ENCODE peak calls at places on chromosome 19, in ten cellular contexts. J is PC-3, L is GM23338, A is OCI-LY7, X is GM23248, N is MM.1S, W is HCT116, P is hepatocyte, I is PC-9, O is SK-N-SH. G is an unnamed sample.

GRCh38 chr19:16571689-16572331 is 405 bp downstream of the SLC35E1 start:
- DNase-seq in J (peak; percentile 31), L (peak; percentile 57), A (peak; percentile 62), X (peak; percentile 66), N (peak; percentile 55), W (no peak), P (peak; percentile 55), I (no peak), O (no peak), G (peak; percentile 69)

GRCh38 chr19:12952488-12953455 is 4.3 kb downstream of the GADD45GIP1 start:
- DNase-seq in J (peak; percentile 60), L (no peak), A (no peak), X (peak; percentile 94), N (no peak), W (no peak), P (no peak), I (no peak), O (peak; percentile 79), G (no peak)

GRCh38 chr19:44925114-44925891 is 10.9 kb downstream of the APOC1 start:
- DNase-seq in J (no peak), L (no peak), A (no peak), X (peak; percentile 44), N (no peak), W (no peak), P (peak; percentile 73), I (no peak), O (no peak), G (no peak)

GRCh38 chr19:11452814-11453335 is 17.4 kb downstream of the PRKCSH start:
- DNase-seq in J (no peak), L (no peak), A (no peak), X (no peak), N (no peak), W (no peak), P (no peak), I (no peak), O (peak; percentile 51), G (no peak)

GRCh38 chr19:33508941-33509614 is 12.5 kb downstream of the PEPD start:
- DNase-seq in J (no peak), L (no peak), A (no peak), X (no peak), N (no peak), W (no peak), P (no peak), I (no peak), O (no peak), G (no peak)

GRCh38 chr19:10836478-10837325 is 690 bp upstream of the TMED1 start:
- DNase-seq in J (no peak), L (peak; percentile 83), A (peak; percentile 92), X (peak; percentile 91), N (peak; percentile 88), W (peak; percentile 85), P (peak; percentile 91), I (no peak), O (no peak), G (peak; percentile 96)

GRCh38 chr19:3175761-3176714 is 2.5 kb upstream of the S1PR4 start:
- DNase-seq in J (peak; percentile 91), L (no peak), A (no peak), X (peak; percentile 89), N (no peak), W (peak; percentile 65), P (peak; percentile 48), I (peak; percentile 82), O (no peak), G (no peak)

GRCh38 chr19:55605637-55606470 is at the start of gene ZNF865:
- DNase-seq in J (peak; percentile 92), L (peak; percentile 94), A (peak; percentile 80), X (peak; percentile 91), N (peak; percentile 71), W (peak; percentile 69), P (peak; percentile 94), I (peak; percentile 83), O (peak; percentile 82), G (peak; percentile 92)

GRCh38 chr19:47415953-47416666 is 3.2 kb downstream of the MEIS3 start:
- DNase-seq in J (no peak), L (no peak), A (no peak), X (no peak), N (no peak), W (no peak), P (no peak), I (no peak), O (no peak), G (no peak)

GRCh38 chr19:49150106-49150943 is 4.9 kb downstream of the HRC start:
- DNase-seq in J (peak; percentile 86), L (peak; percentile 95), A (peak; percentile 90), X (peak; percentile 85), N (peak; percentile 69), W (peak; percentile 76), P (peak; percentile 93), I (peak; percentile 85), O (peak; percentile 95), G (peak; percentile 74)

GRCh38 chr19:33927789-33928457 is 131.3 kb downstream of the KCTD15 start:
- DNase-seq in J (no peak), L (peak; percentile 32), A (no peak), X (no peak), N (no peak), W (no peak), P (no peak), I (no peak), O (no peak), G (no peak)

GRCh38 chr19:31185261-31185660 is 164.0 kb downstream of the TSHZ3 start:
- DNase-seq in J (no peak), L (peak; percentile 8), A (no peak), X (no peak), N (no peak), W (no peak), P (no peak), I (no peak), O (no peak), G (no peak)

GRCh38 chr19:32865326-32865725 is 4.2 kb downstream of the SLC7A9 start:
- DNase-seq in J (no peak), L (no peak), A (no peak), X (no peak), N (no peak), W (no peak), P (no peak), I (no peak), O (no peak), G (no peak)

GRCh38 chr19:33385956-33386355 is 12.4 kb downstream of the CEBPG start:
- DNase-seq in J (no peak), L (no peak), A (no peak), X (no peak), N (no peak), W (no peak), P (no peak), I (no peak), O (no peak), G (no peak)

GRCh38 chr19:5987077-5987818 is 9.3 kb upstream of the RANBP3 start:
- DNase-seq in J (peak; percentile 96), L (peak; percentile 94), A (peak; percentile 79), X (peak; percentile 82), N (peak; percentile 84), W (peak; percentile 60), P (peak; percentile 93), I (peak; percentile 53), O (peak; percentile 79), G (peak; percentile 83)
- H2AFZ ChIP-seq in J (peak overlapping the region; percentile 91), L (no peak overlapping the region), A (peak overlapping the region; percentile 62), X (peak overlapping the region; percentile 80), N (peak overlapping the region; percentile 85), W (no peak overlapping the region), P (no peak overlapping the region), I (no peak overlapping the region), O (peak overlapping the region; percentile 63), G (no peak overlapping the region)

DNA sequence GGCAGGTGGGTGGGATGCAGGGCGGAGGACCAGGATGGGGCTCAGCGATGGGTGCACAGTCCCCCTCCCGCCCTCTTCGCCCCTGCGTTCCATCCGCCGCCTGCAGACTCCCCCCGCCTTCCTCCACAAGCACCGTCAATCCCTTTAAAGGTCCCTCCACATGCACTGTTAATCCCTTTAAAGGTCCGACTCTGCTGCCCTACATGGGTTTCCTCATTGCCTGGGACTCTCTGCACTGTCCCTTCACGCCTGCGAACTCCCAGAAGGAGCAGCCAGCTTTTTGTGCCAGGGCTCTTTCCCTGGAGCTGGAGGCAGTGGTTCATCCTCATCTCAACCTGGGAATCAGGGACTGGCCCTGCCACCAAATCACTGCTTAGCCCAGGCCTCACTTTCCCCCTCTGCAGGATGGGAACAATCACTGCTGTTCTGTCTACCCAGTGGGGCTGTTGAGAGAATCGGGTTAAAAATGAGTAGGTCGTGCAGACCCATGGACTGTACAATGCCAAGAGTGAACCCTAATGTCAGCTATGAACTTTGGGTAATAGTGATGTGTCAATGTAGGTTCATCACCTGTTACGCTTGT is 20.4 kb downstream of the ZNF574 start:
- DNase-seq in J (no peak), L (peak; percentile 51), A (no peak), X (no peak), N (no peak), W (no peak), P (no peak), I (no peak), O (no peak), G (no peak)
- H4K20me1 ChIP-seq in J (no peaks in the 10 kb centered on the region), L (no peaks in the 10 kb centered on the region), A (no peaks in the 10 kb centered on the region), X (no peaks in the 10 kb centered on the region), N (no peaks in the 10 kb centered on the region), W (no peaks in the 10 kb centered on the region), P (no peaks in the 10 kb centered on the region), I (no peaks in the 10 kb centered on the region), O (no peaks in the 10 kb centered on the region), G (peaks cover 32% of the 10 kb centered on the region)

DNA sequence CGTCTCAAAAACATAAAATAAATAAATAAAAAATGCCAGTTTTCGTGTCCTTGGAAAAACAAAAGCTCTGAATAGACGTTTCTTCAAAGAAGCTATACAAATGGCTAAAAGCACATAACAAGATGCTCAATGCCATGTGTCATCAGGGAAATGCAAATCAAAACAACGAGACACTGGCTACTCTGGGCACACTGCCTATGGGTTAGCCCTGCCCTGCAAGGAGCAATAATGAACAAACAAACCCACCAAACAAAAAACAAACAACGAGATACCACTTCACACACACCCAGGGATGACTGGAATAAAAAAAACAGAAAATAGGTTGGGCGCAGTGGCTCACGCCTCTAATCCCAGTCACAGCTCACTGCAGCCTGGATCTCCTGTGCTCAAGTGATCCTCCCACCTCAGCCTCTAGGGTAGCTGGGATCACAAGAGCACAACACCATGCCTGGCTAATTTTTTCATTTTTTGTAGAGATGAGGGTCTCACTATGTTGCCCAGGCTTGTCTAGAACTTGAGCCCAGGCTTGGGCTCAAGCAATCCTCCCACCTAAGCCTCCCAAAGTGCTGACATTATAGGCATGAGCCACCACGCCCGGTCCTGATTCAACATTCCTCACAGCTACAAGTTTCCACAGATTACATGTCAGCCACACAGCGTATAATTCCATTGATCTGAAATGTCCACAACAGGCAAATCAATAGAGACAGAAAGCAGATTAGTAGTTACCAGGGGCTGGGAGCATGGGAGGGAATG is 15.5 kb upstream of the ISYNA1 start:
- DNase-seq in J (peak; percentile 81), L (no peak), A (no peak), X (peak; percentile 74), N (no peak), W (no peak), P (no peak), I (no peak), O (no peak), G (no peak)
- H3K9me2 ChIP-seq in J (no peaks in the 10 kb centered on the region), L (no peaks in the 10 kb centered on the region), A (no peaks in the 10 kb centered on the region), X (no peaks in the 10 kb centered on the region), N (no peaks in the 10 kb centered on the region), W (no peaks in the 10 kb centered on the region), P (no peaks in the 10 kb centered on the region), I (no peaks in the 10 kb centered on the region), O (no peaks in the 10 kb centered on the region), G (no peaks in the 10 kb centered on the region)

DNA sequence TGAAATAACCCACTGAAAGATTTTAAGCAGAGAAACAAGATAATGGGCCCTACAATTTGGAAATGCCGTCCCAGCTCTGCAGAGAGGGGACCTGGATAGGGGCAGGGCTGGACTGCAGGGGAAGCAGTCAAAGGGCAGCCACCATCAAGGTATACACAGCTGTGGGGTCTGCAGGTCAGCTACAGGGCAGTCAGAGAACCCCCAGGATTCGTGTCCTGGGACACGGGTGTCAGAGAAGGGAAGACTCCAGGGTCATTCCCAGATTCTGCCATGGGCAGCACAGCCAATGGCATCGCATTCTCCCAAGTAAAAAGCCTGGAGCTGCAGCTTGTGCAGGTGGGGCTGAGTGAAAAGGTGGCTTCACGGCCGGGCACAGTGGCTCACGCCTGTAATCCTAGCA is 33.3 kb downstream of the CILP2 start:
- DNase-seq in J (no peak), L (no peak), A (no peak), X (no peak), N (no peak), W (no peak), P (no peak), I (no peak), O (peak; percentile 10), G (no peak)
- H2AFZ ChIP-seq in J (no peak overlapping the region), L (no peak overlapping the region), A (no peak overlapping the region), X (no peak overlapping the region), N (no peak overlapping the region), W (no peak overlapping the region), P (no peak overlapping the region), I (no peak overlapping the region), O (no peak overlapping the region), G (no peak overlapping the region)

G was measured in Karpas-422.